ENCODE peak calls at places on chromosomes 16 and 17, in ten cellular contexts. L is neural progenitor cell, U is gastrocnemius medialis, D is cardiac muscle cell, N is breast epithelium, A is SK-N-SH, O is keratinocyte, R is heart right ventricle, G is psoas muscle, W is HCT116. F is an unnamed sample. For H3K27me3 and H3K9me3, the result is how much of the 10 kb centered on the place peaks cover.

GRCh38 chr16:31085873-31086628 is 2.7 kb downstream of the PRSS53 start:
- DNase-seq in L (no peak), U (no peak), D (no peak), N (no peak), A (no peak), O (no peak), R (no peak), G (peak), W (no peak), F (no peak)

GRCh38 chr17:34730816-34731215 is 151.4 kb downstream of the TMEM132E start:
- DNase-seq in L (no peak), U (no peak), D (no peak), N (no peak), A (no peak), O (no peak), R (no peak), G (no peak), W (no peak), F (no peak)

GRCh38 chr16:85554114-85554790 is 58.9 kb upstream of the GSE1 start:
- DNase-seq in L (peak), U (peak), D (peak), N (no peak), A (peak), O (peak), R (peak), G (peak), W (peak), F (peak)

GRCh38 chr17:48150107-48150463 is 42.5 kb downstream of the SNX11 start:
- DNase-seq in L (no peak), U (no peak), D (no peak), N (no peak), A (no peak), O (no peak), R (no peak), G (no peak), W (no peak), F (no peak)

GRCh38 chr17:41870627-41871026 is 5.4 kb upstream of the KLHL11 start:
- DNase-seq in L (no peak), U (no peak), D (no peak), N (no peak), A (no peak), O (no peak), R (no peak), G (peak), W (no peak), F (no peak)

GRCh38 chr16:68396481-68396880 is 51.8 kb downstream of the SMPD3 start:
- DNase-seq in L (peak), U (no peak), D (peak), N (no peak), A (peak), O (no peak), R (no peak), G (no peak), W (peak), F (peak)

GRCh38 chr17:48261297-48261880 is 153.8 kb downstream of the SNX11 start:
- DNase-seq in L (peak), U (no peak), D (peak), N (no peak), A (peak), O (no peak), R (no peak), G (no peak), W (peak), F (peak)

GRCh38 chr16:75043175-75043937 is 44.5 kb downstream of the ZNRF1 start:
- DNase-seq in L (no peak), U (no peak), D (no peak), N (no peak), A (peak), O (no peak), R (no peak), G (no peak), W (no peak), F (no peak)

GRCh38 chr16:85238233-85238647 is 126.0 kb upstream of the CIBAR2 start:
- DNase-seq in L (peak), U (no peak), D (peak), N (no peak), A (peak), O (no peak), R (peak), G (peak), W (no peak), F (no peak)

GRCh38 chr17:15475620-15476354 is 8.4 kb upstream of the CDRT4 start:
- DNase-seq in L (no peak), U (no peak), D (no peak), N (no peak), A (no peak), O (no peak), R (no peak), G (no peak), W (no peak), F (no peak)

GRCh38 chr17:67246648-67247415 is 1.8 kb upstream of the HELZ start:
- DNase-seq in L (peak), U (peak), D (no peak), N (peak), A (no peak), O (peak), R (no peak), G (peak), W (peak), F (no peak)

GRCh38 chr16:72952404-72953301 is 95.3 kb downstream of the ZFHX3 start:
- DNase-seq in L (no peak), U (no peak), D (no peak), N (no peak), A (peak), O (no peak), R (no peak), G (no peak), W (no peak), F (no peak)

GRCh38 chr17:79837888-79838540 is 1.2 kb downstream of the CBX4 start:
- DNase-seq in L (peak), U (no peak), D (no peak), N (no peak), A (peak), O (no peak), R (no peak), G (no peak), W (no peak), F (no peak)

GRCh38 chr17:76957600-76958464 is 89.6 kb downstream of the MGAT5B start:
- DNase-seq in L (peak), U (no peak), D (peak), N (no peak), A (no peak), O (no peak), R (no peak), G (no peak), W (no peak), F (no peak)

GRCh38 chr17:1462164-1463112 is 6.4 kb upstream of the CRK start:
- DNase-seq in L (no peak), U (peak), D (no peak), N (no peak), A (no peak), O (no peak), R (no peak), G (no peak), W (no peak), F (no peak)

GRCh38 chr17:39071573-39071972 is 79.9 kb downstream of the PLXDC1 start:
- DNase-seq in L (no peak), U (no peak), D (no peak), N (no peak), A (no peak), O (no peak), R (no peak), G (no peak), W (no peak), F (no peak)
- H3K4me3 ChIP-seq in L (no peak), U (no peak), D (no peak), N (no peak), A (no peak), O (no peak), R (no peak), G (no peak), W (no peak), F (no peak)

DNA sequence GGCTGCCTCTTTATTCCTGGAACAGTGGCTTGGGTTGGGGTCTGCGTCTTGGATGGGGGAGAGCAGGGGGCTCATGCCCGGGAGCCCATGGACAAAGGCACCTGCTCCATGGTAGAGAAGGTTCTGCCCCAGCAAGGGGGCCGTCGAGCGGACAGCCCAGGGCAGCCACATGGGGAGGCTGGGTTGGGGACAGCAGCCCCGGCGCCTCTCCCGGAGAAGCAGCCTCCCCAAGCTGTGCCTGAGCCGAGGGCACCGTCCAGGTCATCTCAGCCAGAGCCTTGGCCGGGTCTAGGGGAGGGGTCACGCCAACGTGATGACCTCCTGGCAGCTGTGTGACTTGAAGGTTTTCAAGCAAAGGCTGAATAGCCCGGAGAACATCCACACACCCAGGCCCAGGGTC is 32.9 kb upstream of the GNG13 start:
- DNase-seq in L (no peak), U (no peak), D (no peak), N (no peak), A (no peak), O (no peak), R (no peak), G (no peak), W (no peak), F (no peak)
- H3K27me3 ChIP-seq in L (under half), U (under half), D (under half), N (under half), A (under half), O (under half), R (under half), G (under half), W (under half), F (under half)

GRCh38 chr17:22267019-22267418 is 574.7 kb downstream of the KCNJ18 start:
- DNase-seq in L (no peak), U (no peak), D (no peak), N (no peak), A (no peak), O (no peak), R (no peak), G (no peak), W (no peak), F (no peak)
- H3K9me3 ChIP-seq in L (under half), U (under half), D (under half), N (under half), A (under half), O (under half), R (under half), G (under half), W (under half), F (under half)

DNA sequence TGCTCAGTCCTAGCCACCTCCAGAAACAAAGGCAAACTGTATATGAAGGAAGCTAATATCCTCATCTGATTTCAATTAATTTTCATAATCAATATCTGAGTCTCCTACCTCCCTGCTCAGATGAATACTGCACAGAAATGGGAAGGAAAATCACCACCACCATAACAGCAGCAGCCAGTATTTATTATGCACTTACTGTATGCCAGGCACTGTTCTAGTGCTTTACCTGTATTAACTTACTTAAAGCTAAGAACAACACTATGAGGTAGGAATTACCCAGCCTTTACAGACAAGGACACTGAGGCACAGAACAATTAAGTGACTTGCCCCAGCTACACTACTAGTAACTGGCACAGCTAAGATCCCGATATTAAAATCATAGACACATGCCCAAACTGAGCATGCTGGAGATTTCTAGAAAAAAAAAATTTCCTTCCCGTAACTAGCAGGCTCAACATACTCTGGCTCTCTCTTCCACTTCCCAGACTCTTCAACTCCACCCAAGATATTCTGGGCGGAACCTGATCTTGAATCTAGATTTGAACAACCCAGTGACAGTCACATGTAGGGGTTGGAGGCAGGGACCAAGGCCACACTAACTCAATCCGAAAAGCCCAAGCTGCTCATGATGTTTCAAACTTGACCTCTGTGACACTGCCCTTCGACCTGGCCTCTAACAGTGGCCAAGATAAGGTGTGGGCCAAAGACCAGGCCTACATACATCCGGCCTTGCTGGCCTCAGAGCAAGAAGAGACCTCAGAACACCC is 3.9 kb downstream of the TRIM25 start:
- DNase-seq in L (no peak), U (peak), D (no peak), N (no peak), A (no peak), O (no peak), R (peak), G (no peak), W (no peak), F (no peak)
- H3K4me3 ChIP-seq in L (no peak), U (peak), D (no peak), N (peak), A (no peak), O (peak), R (peak), G (peak), W (no peak), F (no peak)

GRCh38 chr17:39143552-39144093 is 7.8 kb downstream of the PLXDC1 start:
- DNase-seq in L (no peak), U (peak), D (no peak), N (no peak), A (peak), O (no peak), R (peak), G (peak), W (no peak), F (no peak)
- H3K27me3 ChIP-seq in L (under half), U (under half), D (under half), N (under half), A (under half), O (under half), R (under half), G (under half), W (under half), F (under half)

DNA sequence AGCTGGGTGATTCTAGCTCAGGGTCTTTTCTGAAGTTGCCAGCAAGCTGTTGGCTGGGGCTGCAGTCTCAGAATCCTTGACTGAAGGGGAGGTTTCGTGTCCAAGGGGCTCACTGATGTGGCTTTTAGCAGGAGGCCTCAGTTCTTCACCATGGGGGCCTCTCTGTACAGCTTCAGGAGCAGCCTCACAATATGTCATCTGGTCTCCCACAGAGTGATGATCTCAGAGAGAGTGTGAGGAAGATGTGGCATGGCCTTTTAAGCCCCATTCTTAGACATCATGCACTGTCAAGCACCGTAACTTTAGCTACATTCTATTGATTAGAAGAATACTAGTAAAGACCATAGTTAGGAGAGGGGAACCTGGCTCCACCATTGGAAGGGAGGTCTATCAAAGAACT is 732.6 kb downstream of the WWOX start:
- DNase-seq in L (no peak), U (no peak), D (no peak), N (no peak), A (no peak), O (no peak), R (no peak), G (no peak), W (no peak), F (no peak)
- H3K9me3 ChIP-seq in L (under half), U (under half), D (under half), N (under half), A (under half), O (under half), R (under half), G (under half), W (under half), F (under half)